ENCODE peak calls at places on chromosomes 2 and 18, in four cellular contexts. One of them, this sample, is unnamed.

GRCh38 chr2:32436150-32436549 is 79.3 kb downstream of the BIRC6 start:
- DNase-seq in fibroblast of lung: no peak
- DNase-seq in HEK293T: no peak
- DNase-seq in endothelial cell: no peak
- DNase-seq in this sample: no peak

GRCh38 chr2:73920577-73921545 is 5.8 kb upstream of the DGUOK start:
- DNase-seq in fibroblast of lung: no peak
- DNase-seq in HEK293T: peak; percentile 68
- DNase-seq in endothelial cell: peak; percentile 68
- DNase-seq in this sample: no peak

GRCh38 chr18:45540146-45540545 is 75.1 kb upstream of the SLC14A2 start:
- DNase-seq in fibroblast of lung: no peak
- DNase-seq in HEK293T: no peak
- DNase-seq in endothelial cell: no peak
- DNase-seq in this sample: no peak

GRCh38 chr2:61549546-61549945 is 11.4 kb upstream of the XPO1 start:
- DNase-seq in fibroblast of lung: no peak
- DNase-seq in HEK293T: no peak
- DNase-seq in endothelial cell: no peak
- DNase-seq in this sample: no peak

GRCh38 chr2:105879798-105880300 is 135.1 kb downstream of the NCK2 start:
- DNase-seq in fibroblast of lung: no peak
- DNase-seq in HEK293T: no peak
- DNase-seq in endothelial cell: no peak
- DNase-seq in this sample: no peak

GRCh38 chr18:231563-231962 is 36.3 kb downstream of the THOC1 start:
- DNase-seq in fibroblast of lung: no peak
- DNase-seq in HEK293T: no peak
- DNase-seq in endothelial cell: no peak
- DNase-seq in this sample: no peak

GRCh38 chr2:181123798-181124217 is 143.4 kb downstream of the UBE2E3 start:
- DNase-seq in fibroblast of lung: peak; percentile 50
- DNase-seq in HEK293T: no peak
- DNase-seq in endothelial cell: no peak
- DNase-seq in this sample: peak; percentile 28

GRCh38 chr2:179272406-179273192 is 8.0 kb upstream of the SESTD1 start:
- DNase-seq in fibroblast of lung: peak; percentile 36
- DNase-seq in HEK293T: no peak
- DNase-seq in endothelial cell: no peak
- DNase-seq in this sample: no peak

GRCh38 chr18:48942554-48943261 is 8.1 kb downstream of the SMAD7 start:
- DNase-seq in fibroblast of lung: peak; percentile 99
- DNase-seq in HEK293T: no peak
- DNase-seq in endothelial cell: no peak
- DNase-seq in this sample: no peak

GRCh38 chr2:120344214-120344990 is 1.5 kb upstream of the INHBB start:
- DNase-seq in fibroblast of lung: peak; percentile 8
- DNase-seq in HEK293T: peak; percentile 19
- DNase-seq in endothelial cell: peak; percentile 52
- DNase-seq in this sample: no peak

GRCh38 chr2:149513461-149513860 is 74.1 kb downstream of the MMADHC start:
- DNase-seq in fibroblast of lung: no peak
- DNase-seq in HEK293T: no peak
- DNase-seq in endothelial cell: no peak
- DNase-seq in this sample: no peak

GRCh38 chr18:54696616-54697293 is 105.7 kb downstream of the DYNAP start:
- DNase-seq in fibroblast of lung: peak; percentile 14
- DNase-seq in HEK293T: no peak
- DNase-seq in endothelial cell: no peak
- DNase-seq in this sample: no peak

GRCh38 chr18:23721711-23722479 is 32.6 kb downstream of the LAMA3 start:
- DNase-seq in fibroblast of lung: peak; percentile 32
- DNase-seq in HEK293T: no peak
- DNase-seq in endothelial cell: no peak
- DNase-seq in this sample: no peak

GRCh38 chr2:43100883-43101662 is 125.3 kb downstream of the ZFP36L2 start:
- DNase-seq in fibroblast of lung: peak; percentile 74
- DNase-seq in HEK293T: no peak
- DNase-seq in endothelial cell: peak; percentile 26
- DNase-seq in this sample: no peak

GRCh38 chr2:198775737-198776136 is 682.0 kb downstream of the SATB2 start:
- DNase-seq in fibroblast of lung: no peak
- DNase-seq in HEK293T: no peak
- DNase-seq in endothelial cell: no peak
- DNase-seq in this sample: no peak